ENCODE peak calls at places on chromosomes 7 and 10, in seven cellular contexts. W, E, Y, V, H, T and U are unnamed samples.
A peak's percentile ranks its signal among the peaks of the same experiment; 100 is the strongest.

GRCh38 chr10:8350250-8350967 is 295.9 kb downstream of the GATA3 start:
- DNase-seq in Y (no peak), V (peak; percentile 50), H (no peak), W (no peak), E (no peak), T (no peak), U (no peak)

GRCh38 chr10:79159141-79159619 is 90.4 kb downstream of the ZMIZ1 start:
- DNase-seq in Y (peak; percentile 74), W (no peak), E (no peak), T (peak; percentile 61), V (no peak), H (peak; percentile 84), U (peak; percentile 95)

GRCh38 chr7:19122018-19122588 is 4.7 kb upstream of the TWIST1 start:
- DNase-seq in H (peak; percentile 60), W (no peak), V (peak; percentile 56), E (no peak), T (peak; percentile 31), Y (no peak), U (peak; percentile 75)

GRCh38 chr7:86012955-86013354 is 630.8 kb upstream of the GRM3 start:
- DNase-seq in E (no peak), Y (no peak), T (no peak), H (no peak), V (no peak), W (no peak), U (no peak)

GRCh38 chr10:6342091-6342490 is 139.4 kb downstream of the PFKFB3 start:
- DNase-seq in V (no peak), H (no peak), W (no peak), T (no peak), E (no peak), Y (no peak), U (no peak)

GRCh38 chr10:97810476-97810875 is 38.7 kb upstream of the SFRP5 start:
- DNase-seq in W (no peak), V (peak; percentile 79), E (no peak), H (peak; percentile 67), T (no peak), Y (no peak), U (peak; percentile 67)

GRCh38 chr7:143214789-143215679 is 6.8 kb upstream of the TAS2R40 start:
- DNase-seq in H (peak; percentile 78), V (peak; percentile 84), T (peak; percentile 89), Y (peak; percentile 50), W (peak; percentile 66), E (peak; percentile 64), U (peak; percentile 84)

GRCh38 chr10:34904191-34904590 is 89.1 kb upstream of the PARD3 start:
- DNase-seq in E (no peak), Y (no peak), W (no peak), T (no peak), H (no peak), V (no peak), U (no peak)

GRCh38 chr7:112437038-112437437 is 13.2 kb upstream of the IFRD1 start:
- DNase-seq in Y (no peak), T (peak; percentile 31), E (no peak), H (peak; percentile 76), W (no peak), V (peak; percentile 63), U (peak; percentile 81)

GRCh38 chr7:92835851-92836488 is 403 bp downstream of the CDK6 start:
- DNase-seq in Y (peak; percentile 19), H (peak; percentile 43), T (no peak), V (peak; percentile 44), W (no peak), E (peak; percentile 48), U (peak; percentile 48)